ENCODE peak calls at places on chromosomes 5 and 9, in nine cellular contexts. I is choroid plexus epithelial cell, O is brain microvascular endothelial cell, S is NB4, D is neural crest cell, L is astrocyte of the cerebellum, R is uterus, X is kidney, B is mammary epithelial cell. J is an unnamed sample.

GRCh38 chr9:78212868-78213267 is 23.0 kb upstream of the CEP78 start:
- DNase-seq in D (no peak), L (no peak), B (no peak), I (no peak), X (no peak), R (no peak), O (no peak), S (no peak), J (no peak)

GRCh38 chr9:87567566-87567965 is 69.9 kb downstream of the DAPK1 start:
- DNase-seq in L (peak; percentile 68), B (no peak), I (no peak), O (no peak), S (no peak), X (no peak), R (no peak), D (no peak), J (no peak)

GRCh38 chr5:148864113-148864841 is 37.9 kb downstream of the ADRB2 start:
- DNase-seq in I (peak; percentile 23), X (no peak), B (no peak), D (no peak), R (no peak), L (no peak), S (no peak), O (no peak), J (no peak)

GRCh38 chr9:114351932-114352331 is 22.3 kb downstream of the ORM2 start:
- DNase-seq in S (no peak), B (no peak), X (peak; percentile 5), R (no peak), I (no peak), D (no peak), O (no peak), L (no peak), J (no peak)

GRCh38 chr5:32710859-32711692 is at the start of gene NPR3:
- DNase-seq in R (no peak), D (peak; percentile 2), B (no peak), L (no peak), S (no peak), O (no peak), X (peak; percentile 68), I (peak; percentile 61), J (no peak)

GRCh38 chr5:149310947-149311675 is 34.2 kb upstream of the GRPEL2 start:
- DNase-seq in S (no peak), O (peak; percentile 83), L (no peak), R (no peak), I (peak; percentile 89), B (no peak), D (no peak), X (no peak), J (no peak)

GRCh38 chr5:20500501-20500900 is 512.5 kb upstream of the CDH18 start:
- DNase-seq in L (no peak), R (no peak), O (no peak), X (no peak), D (no peak), I (no peak), S (no peak), B (no peak), J (no peak)

GRCh38 chr9:137664676-137665075 is 45.9 kb downstream of the EHMT1 start:
- DNase-seq in L (no peak), X (no peak), D (no peak), O (no peak), B (no peak), R (no peak), I (peak; percentile 24), S (no peak), J (no peak)

GRCh38 chr5:29208026-29208425 is 1985.5 kb upstream of the CDH6 start:
- DNase-seq in D (no peak), R (no peak), B (no peak), O (peak; percentile 1), S (peak; percentile 20), L (no peak), X (no peak), I (peak; percentile 2), J (no peak)

GRCh38 chr9:121707477-121708424 is 56.3 kb downstream of the DAB2IP start:
- DNase-seq in B (peak; percentile 73), S (no peak), D (no peak), R (no peak), O (no peak), X (no peak), I (no peak), L (no peak), J (no peak)

GRCh38 chr9:92507496-92507895 is 25.2 kb upstream of the ASPN start:
- DNase-seq in D (no peak), S (no peak), R (no peak), B (no peak), I (no peak), O (no peak), L (no peak), X (no peak), J (no peak)

GRCh38 chr9:13524245-13524644 is 244.8 kb upstream of the MPDZ start:
- DNase-seq in O (peak; percentile 44), R (no peak), B (no peak), X (no peak), L (no peak), S (no peak), D (no peak), I (peak; percentile 39), J (no peak)

GRCh38 chr9:137359850-137360249 is 57.8 kb upstream of the NRARP start:
- DNase-seq in O (no peak), D (no peak), X (no peak), R (no peak), I (no peak), B (no peak), S (no peak), L (no peak), J (no peak)

GRCh38 chr5:25412116-25412661 is 767.4 kb upstream of the CDH10 start:
- DNase-seq in I (no peak), D (no peak), X (no peak), R (no peak), B (no peak), L (no peak), O (no peak), S (no peak), J (no peak)

GRCh38 chr5:92665506-92665905 is 915.5 kb downstream of the NR2F1-AS1 start:
- DNase-seq in S (no peak), L (no peak), R (no peak), B (no peak), X (no peak), D (no peak), I (no peak), O (no peak), J (no peak)

GRCh38 chr9:93183663-93184438 is at the start of gene WNK2:
- DNase-seq in X (peak; percentile 67), R (peak; percentile 52), S (no peak), L (no peak), D (no peak), B (no peak), I (no peak), O (no peak), J (no peak)

GRCh38 chr5:150158170-150158949 is 2.7 kb upstream of the PDGFRB start:
- DNase-seq in O (no peak), B (no peak), I (peak; percentile 59), D (no peak), X (no peak), S (peak; percentile 15), R (peak; percentile 66), L (no peak), J (no peak)

GRCh38 chr5:14208071-14209021 is 65.2 kb downstream of the TRIO start:
- DNase-seq in S (peak; percentile 54), O (peak; percentile 79), R (no peak), I (peak; percentile 93), B (peak; percentile 90), L (no peak), D (no peak), X (no peak), J (no peak)
- TF ChIP-seq CTCF in S (no peak), O (no peak), R (no peak), I (no peak), B (no peak), L (no peak), D (no peak), X (no peak), J (no peak)

GRCh38 chr5:8580298-8580697 is 711.4 kb downstream of the MTRR start:
- DNase-seq in I (no peak), D (no peak), S (no peak), R (no peak), X (no peak), O (no peak), B (no peak), L (no peak), J (no peak)

GRCh38 chr5:8581047-8581446 is 712.1 kb downstream of the MTRR start:
- DNase-seq in B (no peak), R (no peak), X (no peak), L (no peak), D (no peak), O (no peak), S (no peak), I (no peak), J (no peak)

GRCh38 chr5:8576178-8576577 is 707.2 kb downstream of the MTRR start:
- DNase-seq in I (no peak), B (no peak), R (no peak), O (no peak), D (no peak), L (no peak), S (no peak), X (no peak), J (no peak)

DNA sequence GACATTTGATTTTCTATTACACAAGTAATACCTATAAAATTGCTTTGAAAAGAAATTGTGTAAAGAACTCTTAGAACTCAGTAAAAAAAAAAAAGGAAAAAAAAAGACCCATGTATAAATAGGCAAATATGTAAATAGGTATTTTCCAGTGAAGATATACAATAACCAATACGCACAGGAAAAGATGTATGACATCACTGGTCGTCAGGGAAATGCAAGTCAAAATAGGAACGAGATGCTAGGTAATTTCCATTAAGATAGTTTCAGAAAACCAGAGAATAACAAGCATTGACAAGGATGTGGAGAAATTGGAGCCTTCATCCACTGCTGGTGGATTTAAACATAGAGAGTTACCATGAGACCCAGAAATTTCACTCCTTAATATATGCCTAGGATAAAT is 708.8 kb downstream of the MTRR start:
- DNase-seq in D (no peak), X (no peak), O (no peak), L (no peak), B (no peak), I (peak; percentile 47), S (no peak), R (no peak), J (no peak)
- TF ChIP-seq CTCF in D (no peak), X (no peak), O (no peak), L (no peak), B (no peak), I (no peak), S (no peak), R (no peak), J (no peak)

GRCh38 chr5:141208478-141208877 is at the start of gene PCDHB12:
- DNase-seq in D (no peak), I (peak; percentile 1), S (peak; percentile 36), X (no peak), B (no peak), R (no peak), O (no peak), L (no peak), J (no peak)
- TF ChIP-seq CTCF in D (peak; percentile 50), I (no peak), S (peak; percentile 38), X (no peak), B (peak; percentile 21), R (peak; percentile 6), O (no peak), L (no peak), J (peak; percentile 47)

DNA sequence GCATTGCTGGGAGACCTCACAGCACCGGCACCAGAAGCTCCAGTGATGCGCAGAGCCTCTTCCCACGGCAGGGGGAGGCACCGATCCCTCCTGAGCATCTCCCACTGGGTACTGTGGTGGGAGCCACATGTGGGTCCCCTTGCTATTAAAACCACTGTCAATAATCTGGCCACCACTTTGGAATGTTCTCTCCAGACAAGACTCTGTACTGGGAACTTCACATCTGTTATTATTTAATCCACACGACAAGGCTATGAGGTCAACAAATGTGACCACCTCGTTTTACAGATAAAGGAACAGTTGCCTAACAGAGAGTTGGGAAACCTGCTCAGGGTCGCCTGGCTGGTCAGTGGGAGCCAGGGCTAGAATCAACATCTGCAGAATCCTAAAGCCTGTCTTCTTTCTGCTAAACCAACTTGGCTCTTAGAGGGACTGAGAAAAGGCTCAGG is 72.7 kb downstream of the EPB41L4B start:
- DNase-seq in X (no peak), I (peak; percentile 27), S (no peak), L (no peak), D (no peak), B (no peak), R (no peak), O (peak; percentile 12), J (no peak)
- TF ChIP-seq CTCF in X (no peak), I (peak; percentile 51), S (no peak), L (peak; percentile 26), D (no peak), B (no peak), R (no peak), O (peak; percentile 46), J (no peak)

J was measured in dorsolateral prefrontal cortex.